ENCODE peak calls at places on chromosomes 7 and 10, in five cellular contexts. B is IMR-90, H is endothelial cell, C is Ammon's horn, I is KBM-7. K is an unnamed sample.

GRCh38 chr7:120353171-120353570 is 80.2 kb downstream of the KCND2 start:
- DNase-seq in B (no peak), H (no peak), C (no peak), I (no peak), K (no peak)

GRCh38 chr10:48470115-48470892 is 134.6 kb downstream of the ARHGAP22 start:
- DNase-seq in B (peak; percentile 12), H (no peak), C (no peak), I (peak; percentile 97), K (no peak)

GRCh38 chr7:31051598-31052503 is at the start of gene ADCYAP1R1:
- DNase-seq in B (no peak), H (peak; percentile 51), C (peak; percentile 76), I (no peak), K (peak; percentile 86)

GRCh38 chr10:132709471-132709951 is 76.4 kb downstream of the NKX6-2 start:
- DNase-seq in B (no peak), H (no peak), C (no peak), I (no peak), K (peak; percentile 8)

GRCh38 chr10:88152720-88153119 is 289.3 kb downstream of the PTEN start:
- DNase-seq in B (peak; percentile 97), H (no peak), C (no peak), I (no peak), K (no peak)

GRCh38 chr10:26480909-26481703 is 43.0 kb downstream of the APBB1IP start:
- DNase-seq in B (no peak), H (no peak), C (peak; percentile 69), I (peak; percentile 90), K (no peak)

GRCh38 chr7:156058248-156058647 is 246.0 kb upstream of the SHH start:
- DNase-seq in B (no peak), H (no peak), C (no peak), I (no peak), K (no peak)

GRCh38 chr7:18426564-18427226 is 68.9 kb upstream of the HDAC9 start:
- DNase-seq in B (peak; percentile 30), H (no peak), C (no peak), I (no peak), K (no peak)

GRCh38 chr7:51111256-51111655 is 205.4 kb downstream of the COBL start:
- DNase-seq in B (no peak), H (no peak), C (no peak), I (no peak), K (no peak)

GRCh38 chr10:119687192-119688032 is 36.2 kb downstream of the BAG3 start:
- DNase-seq in B (no peak), H (peak; percentile 39), C (no peak), I (no peak), K (no peak)

GRCh38 chr10:86968271-86968993 is at the start of gene ADIRF:
- DNase-seq in B (no peak), H (no peak), C (no peak), I (no peak), K (peak; percentile 93)

GRCh38 chr7:4056552-4057288 is 625.4 kb upstream of the FOXK1 start:
- DNase-seq in B (no peak), H (no peak), C (no peak), I (no peak), K (no peak)

GRCh38 chr7:27182861-27183681 is 2.0 kb downstream of the HOXA11 start:
- DNase-seq in B (no peak), H (no peak), C (no peak), I (no peak), K (peak; percentile 10)

GRCh38 chr7:74380720-74381119 is 73.0 kb upstream of the GTF2IRD1 start:
- DNase-seq in B (no peak), H (no peak), C (peak; percentile 29), I (no peak), K (no peak)

GRCh38 chr7:158541330-158542010 is 46.2 kb downstream of the PTPRN2 start:
- DNase-seq in B (no peak), H (no peak), C (peak; percentile 73), I (peak; percentile 89), K (no peak)

GRCh38 chr10:17768957-17769356 is 17.0 kb downstream of the TMEM236 start:
- DNase-seq in B (peak; percentile 40), H (no peak), C (no peak), I (no peak), K (no peak)